ENCODE peak calls at places on chromosome X, in four cellular contexts. One of them, this sample, is unnamed.

GRCh38 chrX:7146703-7147430 is 645 bp upstream of the STS start:
- DNase-seq in RWPE1: no peak
- DNase-seq in T-cell: no peak
- DNase-seq in HCEC 1CT: peak; percentile 15
- DNase-seq in this sample: no peak

GRCh38 chrX:15366507-15367352 is 17.5 kb downstream of the VEGFD start:
- DNase-seq in RWPE1: no peak
- DNase-seq in T-cell: no peak
- DNase-seq in HCEC 1CT: no peak
- DNase-seq in this sample: no peak

GRCh38 chrX:106170318-106170717 is 2.2 kb downstream of the PWWP3B start:
- DNase-seq in RWPE1: no peak
- DNase-seq in T-cell: no peak
- DNase-seq in HCEC 1CT: no peak
- DNase-seq in this sample: no peak

GRCh38 chrX:39667746-39668507 is 429.8 kb downstream of the BCOR start:
- DNase-seq in RWPE1: no peak
- DNase-seq in T-cell: no peak
- DNase-seq in HCEC 1CT: no peak
- DNase-seq in this sample: no peak

GRCh38 chrX:123626962-123627361 is 105.9 kb downstream of the THOC2 start:
- DNase-seq in RWPE1: no peak
- DNase-seq in T-cell: no peak
- DNase-seq in HCEC 1CT: peak; percentile 82
- DNase-seq in this sample: no peak

GRCh38 chrX:64169988-64170387 is 35.5 kb downstream of the AMER1 start:
- DNase-seq in RWPE1: no peak
- DNase-seq in T-cell: no peak
- DNase-seq in HCEC 1CT: no peak
- DNase-seq in this sample: no peak

GRCh38 chrX:65407157-65407626 is 127.4 kb downstream of the LAS1L start:
- DNase-seq in RWPE1: no peak
- DNase-seq in T-cell: no peak
- DNase-seq in HCEC 1CT: no peak
- DNase-seq in this sample: no peak

GRCh38 chrX:30302957-30303356 is 6.2 kb downstream of the NR0B1 start:
- DNase-seq in RWPE1: peak; percentile 3
- DNase-seq in T-cell: no peak
- DNase-seq in HCEC 1CT: no peak
- DNase-seq in this sample: no peak

GRCh38 chrX:100731441-100732281 is at the start of gene SYTL4:
- DNase-seq in RWPE1: peak; percentile 9
- DNase-seq in T-cell: no peak
- DNase-seq in HCEC 1CT: no peak
- DNase-seq in this sample: no peak

GRCh38 chrX:38940547-38940946 is 139.3 kb downstream of the MID1IP1 start:
- DNase-seq in RWPE1: no peak
- DNase-seq in T-cell: no peak
- DNase-seq in HCEC 1CT: peak; percentile 26
- DNase-seq in this sample: no peak

GRCh38 chrX:10617964-10618342 is 2.4 kb downstream of the MID1 start:
- DNase-seq in RWPE1: peak; percentile 66
- DNase-seq in T-cell: no peak
- DNase-seq in HCEC 1CT: peak; percentile 68
- DNase-seq in this sample: no peak

GRCh38 chrX:6614516-6614915 is 79.6 kb upstream of the VCX3A start:
- DNase-seq in RWPE1: no peak
- DNase-seq in T-cell: no peak
- DNase-seq in HCEC 1CT: no peak
- DNase-seq in this sample: no peak

GRCh38 chrX:118536687-118537461 is 41.3 kb downstream of the DOCK11 start:
- DNase-seq in RWPE1: no peak
- DNase-seq in T-cell: peak; percentile 26
- DNase-seq in HCEC 1CT: peak; percentile 30
- DNase-seq in this sample: peak; percentile 16

GRCh38 chrX:9847071-9847470 is 60.8 kb downstream of the SHROOM2 start:
- DNase-seq in RWPE1: peak; percentile 27
- DNase-seq in T-cell: no peak
- DNase-seq in HCEC 1CT: peak; percentile 32
- DNase-seq in this sample: no peak

GRCh38 chrX:155048997-155049619 is 21.8 kb downstream of the CMC4 start:
- DNase-seq in RWPE1: no peak
- DNase-seq in T-cell: peak; percentile 17
- DNase-seq in HCEC 1CT: peak; percentile 46
- DNase-seq in this sample: peak; percentile 57

GRCh38 chrX:56764975-56765791 is 36.1 kb downstream of the NBDY start:
- DNase-seq in RWPE1: no peak
- DNase-seq in T-cell: peak; percentile 7
- DNase-seq in HCEC 1CT: no peak
- DNase-seq in this sample: no peak

GRCh38 chrX:10447577-10448214 is 172.7 kb downstream of the MID1 start:
- DNase-seq in RWPE1: peak; percentile 5
- DNase-seq in T-cell: no peak
- DNase-seq in HCEC 1CT: peak; percentile 20
- DNase-seq in this sample: no peak

GRCh38 chrX:72041901-72042859 is 89.5 kb downstream of the RTL5 start:
- DNase-seq in RWPE1: no peak
- DNase-seq in T-cell: no peak
- DNase-seq in HCEC 1CT: no peak
- DNase-seq in this sample: no peak

This sample was measured in naive thymus-derived CD8-positive, alpha-beta T cell.